ENCODE peak calls at places on chromosomes 4 and X, in six cellular contexts. P, L, E, Z, B and K are unnamed samples.
A peak's percentile ranks its signal among the peaks of the same experiment; 100 is the strongest.

GRCh38 chr4:10879411-10880110 is 195.0 kb upstream of the CLNK start:
- DNase-seq in P (no peak), L (no peak), E (peak; percentile 17), Z (no peak), B (no peak), K (peak; percentile 60)

GRCh38 chr4:107276052-107276451 is 239.9 kb upstream of the DKK2 start:
- DNase-seq in P (no peak), L (no peak), E (peak; percentile 75), Z (no peak), B (no peak), K (no peak)

GRCh38 chr4:57124145-57124544 is 14.0 kb upstream of the IGFBP7 start:
- DNase-seq in P (no peak), L (no peak), E (no peak), Z (no peak), B (no peak), K (no peak)

GRCh38 chr4:148026022-148026421 is 294.1 kb downstream of the ARHGAP10 start:
- DNase-seq in P (no peak), L (no peak), E (peak; percentile 86), Z (no peak), B (no peak), K (peak; percentile 80)

GRCh38 chrX:46573331-46573895 is at the start of gene CHST7:
- DNase-seq in P (peak; percentile 74), L (peak; percentile 57), E (peak; percentile 64), Z (peak; percentile 62), B (peak; percentile 30), K (peak; percentile 75)

GRCh38 chr4:336099-336892 is 1.3 kb upstream of the ZNF141 start:
- DNase-seq in P (peak; percentile 18), L (no peak), E (peak; percentile 12), Z (peak; percentile 35), B (no peak), K (no peak)

GRCh38 chrX:45714864-45715263 is 514.2 kb upstream of the DIPK2B start:
- DNase-seq in P (peak; percentile 12), L (no peak), E (peak; percentile 75), Z (no peak), B (no peak), K (peak; percentile 56)

GRCh38 chrX:154484255-154485149 is 1.9 kb downstream of the UBL4A start:
- DNase-seq in P (no peak), L (no peak), E (no peak), Z (no peak), B (no peak), K (no peak)

GRCh38 chrX:48956728-48957414 is 536 bp downstream of the OTUD5 start:
- DNase-seq in P (no peak), L (peak; percentile 32), E (peak; percentile 25), Z (peak; percentile 20), B (no peak), K (no peak)

GRCh38 chr4:8383016-8383415 is 57.5 kb downstream of the ACOX3 start:
- DNase-seq in P (no peak), L (no peak), E (no peak), Z (no peak), B (no peak), K (no peak)

GRCh38 chrX:149124526-149125108 is 380.5 kb downstream of the IDS start:
- DNase-seq in P (peak; percentile 39), L (no peak), E (no peak), Z (no peak), B (no peak), K (no peak)

GRCh38 chr4:169410839-169411770 is 140.3 kb upstream of the SH3RF1 start:
- DNase-seq in P (peak; percentile 94), L (peak; percentile 81), E (peak; percentile 89), Z (no peak), B (peak; percentile 3), K (peak; percentile 75)

GRCh38 chrX:130975947-130976346 is 72.9 kb upstream of the ENOX2 start:
- DNase-seq in P (peak; percentile 23), L (peak; percentile 35), E (peak; percentile 50), Z (peak; percentile 61), B (no peak), K (peak; percentile 45)

GRCh38 chr4:74364649-74365491 is at the start of gene EREG:
- DNase-seq in P (peak; percentile 29), L (peak; percentile 33), E (peak; percentile 58), Z (peak; percentile 10), B (no peak), K (peak; percentile 84)

GRCh38 chr4:100547541-100548208 is 29.9 kb upstream of the EMCN start:
- DNase-seq in P (no peak), L (no peak), E (no peak), Z (no peak), B (no peak), K (no peak)

GRCh38 chrX:626745-627509 is 3.7 kb upstream of the SHOX start:
- DNase-seq in P (no peak), L (no peak), E (no peak), Z (no peak), B (no peak), K (no peak)

GRCh38 chr4:184475096-184475461 is 729 bp upstream of the IRF2 start:
- DNase-seq in P (peak; percentile 76), L (peak; percentile 60), E (peak; percentile 61), Z (peak; percentile 49), B (peak; percentile 56), K (peak; percentile 42)

GRCh38 chrX:18920079-18920478 is 63.8 kb downstream of the PHKA2 start:
- DNase-seq in P (no peak), L (no peak), E (no peak), Z (no peak), B (no peak), K (no peak)